ENCODE peak calls at places on chromosomes 16 and 17, in seven cellular contexts. Q is pancreas, U is body of pancreas, E is IMR-90, F is prostate gland, Z is SJSA1, X is mammary epithelial cell. H is an unnamed sample. For H3K4me1, the result is how much of the 10 kb centered on the place peaks cover.

GRCh38 chr16:31010539-31010938 is at the start of gene STX1B:
- DNase-seq in Q (peak), U (no peak), E (no peak), F (no peak), Z (no peak), X (no peak), H (no peak)

GRCh38 chr17:38870259-38871165 is 654 bp downstream of the LASP1 start:
- DNase-seq in Q (peak), U (peak), E (peak), F (peak), Z (peak), X (peak), H (peak)

GRCh38 chr17:38719284-38719942 is 10.7 kb upstream of the CISD3 start:
- DNase-seq in Q (peak), U (no peak), E (no peak), F (no peak), Z (no peak), X (no peak), H (no peak)

GRCh38 chr17:43810226-43810715 is 22.7 kb downstream of the MPP3 start:
- DNase-seq in Q (no peak), U (no peak), E (no peak), F (no peak), Z (no peak), X (no peak), H (no peak)

GRCh38 chr17:45857977-45858708 is 13.5 kb downstream of the SPPL2C start:
- DNase-seq in Q (no peak), U (peak), E (peak), F (no peak), Z (no peak), X (peak), H (no peak)

GRCh38 chr17:602436-602835 is 112.2 kb downstream of the VPS53 start:
- DNase-seq in Q (no peak), U (no peak), E (peak), F (no peak), Z (no peak), X (no peak), H (no peak)

GRCh38 chr16:85051710-85052082 is 24.1 kb downstream of the KIAA0513 start:
- DNase-seq in Q (no peak), U (no peak), E (no peak), F (no peak), Z (no peak), X (no peak), H (no peak)

GRCh38 chr16:66634527-66635196 is 30.2 kb downstream of the CMTM3 start:
- DNase-seq in Q (no peak), U (no peak), E (no peak), F (no peak), Z (no peak), X (no peak), H (no peak)

GRCh38 chr17:70081885-70082284 is 6.9 kb downstream of the KCNJ16 start:
- DNase-seq in Q (no peak), U (no peak), E (no peak), F (no peak), Z (no peak), X (peak), H (no peak)

GRCh38 chr16:4505356-4506153 is 29.4 kb downstream of the HMOX2 start:
- DNase-seq in Q (no peak), U (no peak), E (no peak), F (no peak), Z (no peak), X (no peak), H (peak)

GRCh38 chr17:1197379-1197778 is 17.6 kb upstream of the ABR start:
- DNase-seq in Q (peak), U (no peak), E (peak), F (no peak), Z (no peak), X (no peak), H (peak)

GRCh38 chr17:59783221-59784016 is 76.0 kb downstream of the VMP1 start:
- DNase-seq in Q (no peak), U (no peak), E (peak), F (no peak), Z (peak), X (peak), H (no peak)

GRCh38 chr16:78563905-78564304 is 464.5 kb downstream of the WWOX start:
- DNase-seq in Q (no peak), U (no peak), E (no peak), F (no peak), Z (no peak), X (peak), H (no peak)

GRCh38 chr17:65055280-65055707 is 1.2 kb downstream of the GNA13 start:
- DNase-seq in Q (no peak), U (no peak), E (no peak), F (no peak), Z (no peak), X (no peak), H (no peak)

GRCh38 chr16:69179255-69180010 is 7.5 kb upstream of the SNTB2 start:
- DNase-seq in Q (peak), U (peak), E (peak), F (peak), Z (no peak), X (peak), H (peak)

GRCh38 chr16:17647879-17648649 is 177.3 kb upstream of the XYLT1 start:
- DNase-seq in Q (no peak), U (no peak), E (no peak), F (no peak), Z (no peak), X (no peak), H (no peak)

GRCh38 chr17:77319211-77320031 is 178.7 kb downstream of the SEC14L1 start:
- DNase-seq in Q (peak), U (peak), E (peak), F (peak), Z (peak), X (peak), H (peak)

GRCh38 chr16:79902351-79902750 is 301.8 kb upstream of the MAF start:
- DNase-seq in Q (no peak), U (no peak), E (no peak), F (no peak), Z (no peak), X (no peak), H (no peak)

GRCh38 chr17:62033317-62033716 is 31.8 kb downstream of the MED13 start:
- DNase-seq in Q (no peak), U (no peak), E (no peak), F (no peak), Z (no peak), X (no peak), H (no peak)

GRCh38 chr16:15575293-15576049 is 67.5 kb downstream of the MARF1 start:
- DNase-seq in Q (no peak), U (no peak), E (no peak), F (no peak), Z (no peak), X (no peak), H (no peak)

GRCh38 chr17:55458287-55458900 is 36.8 kb upstream of the MMD start:
- DNase-seq in Q (no peak), U (no peak), E (no peak), F (no peak), Z (no peak), X (no peak), H (no peak)

GRCh38 chr16:69762843-69763556 is 868 bp downstream of the WWP2 start:
- DNase-seq in Q (no peak), U (peak), E (peak), F (no peak), Z (no peak), X (peak), H (no peak)

GRCh38 chr16:86362155-86362849 is 148.0 kb upstream of the FOXF1 start:
- DNase-seq in Q (no peak), U (no peak), E (no peak), F (no peak), Z (no peak), X (no peak), H (no peak)

GRCh38 chr16:53881371-53881770 is 177.4 kb downstream of the FTO start:
- DNase-seq in Q (no peak), U (no peak), E (peak), F (no peak), Z (no peak), X (peak), H (no peak)

GRCh38 chr16:56862776-56863175 is 2.2 kb upstream of the SLC12A3 start:
- DNase-seq in Q (no peak), U (no peak), E (no peak), F (no peak), Z (no peak), X (no peak), H (no peak)

GRCh38 chr17:12664894-12665262 is 812 bp upstream of the MYOCD start:
- DNase-seq in Q (no peak), U (no peak), E (no peak), F (no peak), Z (no peak), X (no peak), H (no peak)

DNA sequence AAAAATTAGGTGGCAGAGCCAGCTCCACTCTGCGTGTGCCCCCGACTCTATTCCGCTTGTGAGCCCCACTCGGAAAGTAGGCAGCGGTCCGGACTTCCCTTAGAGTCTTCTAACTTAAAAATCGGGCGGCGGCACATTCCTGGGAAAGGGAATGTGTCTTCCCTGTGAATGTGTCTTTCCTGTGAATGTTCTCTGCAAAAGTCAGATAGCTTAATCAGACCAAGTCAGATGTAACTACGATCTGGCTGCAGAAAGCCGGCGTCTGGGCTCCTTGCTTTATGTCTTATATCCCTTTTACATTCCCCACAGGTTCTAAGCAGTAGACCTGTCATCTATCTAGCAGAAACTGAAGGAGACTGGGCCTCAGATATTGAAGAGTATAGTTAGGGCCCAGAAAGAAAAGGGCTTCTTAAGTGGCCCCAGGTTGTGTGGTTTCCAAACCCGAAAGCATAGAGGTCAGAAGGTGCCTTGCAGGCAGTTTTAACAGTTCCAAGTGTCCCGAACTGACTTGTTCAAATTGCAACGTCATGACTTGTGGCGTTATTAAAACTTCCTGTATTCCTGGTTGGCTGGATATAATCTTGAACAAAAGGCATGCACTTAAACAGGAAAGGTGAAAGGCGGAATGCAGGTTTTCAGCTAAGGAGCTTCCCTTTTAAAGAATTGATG is 601 bp downstream of the PHKB start:
- DNase-seq in Q (no peak), U (peak), E (peak), F (peak), Z (peak), X (peak), H (peak)
- H3K4me1 ChIP-seq in Q (under half), U (under half), E (under half), F (under half), Z (under half), X (under half), H (under half)

GRCh38 chr17:51258756-51259573 is 884 bp downstream of the MBTD1 start:
- DNase-seq in Q (no peak), U (peak), E (no peak), F (peak), Z (no peak), X (peak), H (no peak)

GRCh38 chr17:51255673-51256072 is 4.2 kb downstream of the MBTD1 start:
- DNase-seq in Q (no peak), U (no peak), E (no peak), F (no peak), Z (no peak), X (no peak), H (no peak)

GRCh38 chr17:51256101-51256500 is 3.7 kb downstream of the MBTD1 start:
- DNase-seq in Q (no peak), U (no peak), E (no peak), F (no peak), Z (no peak), X (no peak), H (no peak)

GRCh38 chr17:51259574-51260236 is at the start of gene MBTD1:
- DNase-seq in Q (peak), U (peak), E (peak), F (peak), Z (peak), X (peak), H (peak)

GRCh38 chr17:51257150-51258081 is 2.4 kb downstream of the MBTD1 start:
- DNase-seq in Q (no peak), U (no peak), E (no peak), F (no peak), Z (no peak), X (no peak), H (no peak)
- H3K4me3 ChIP-seq in Q (no peak), U (no peak), E (no peak), F (no peak), Z (no peak), X (no peak), H (no peak)

GRCh38 chr17:58376472-58376921 is 24.5 kb upstream of the SUPT4H1 start:
- DNase-seq in Q (no peak), U (no peak), E (no peak), F (no peak), Z (no peak), X (no peak), H (no peak)

GRCh38 chr17:58375216-58375615 is 23.2 kb upstream of the SUPT4H1 start:
- DNase-seq in Q (no peak), U (no peak), E (no peak), F (no peak), Z (no peak), X (no peak), H (no peak)

GRCh38 chr17:58377661-58378060 is 25.7 kb upstream of the SUPT4H1 start:
- DNase-seq in Q (no peak), U (no peak), E (no peak), F (no peak), Z (no peak), X (no peak), H (no peak)

GRCh38 chr17:58375811-58376210 is 23.8 kb upstream of the SUPT4H1 start:
- DNase-seq in Q (no peak), U (no peak), E (no peak), F (no peak), Z (no peak), X (no peak), H (no peak)

DNA sequence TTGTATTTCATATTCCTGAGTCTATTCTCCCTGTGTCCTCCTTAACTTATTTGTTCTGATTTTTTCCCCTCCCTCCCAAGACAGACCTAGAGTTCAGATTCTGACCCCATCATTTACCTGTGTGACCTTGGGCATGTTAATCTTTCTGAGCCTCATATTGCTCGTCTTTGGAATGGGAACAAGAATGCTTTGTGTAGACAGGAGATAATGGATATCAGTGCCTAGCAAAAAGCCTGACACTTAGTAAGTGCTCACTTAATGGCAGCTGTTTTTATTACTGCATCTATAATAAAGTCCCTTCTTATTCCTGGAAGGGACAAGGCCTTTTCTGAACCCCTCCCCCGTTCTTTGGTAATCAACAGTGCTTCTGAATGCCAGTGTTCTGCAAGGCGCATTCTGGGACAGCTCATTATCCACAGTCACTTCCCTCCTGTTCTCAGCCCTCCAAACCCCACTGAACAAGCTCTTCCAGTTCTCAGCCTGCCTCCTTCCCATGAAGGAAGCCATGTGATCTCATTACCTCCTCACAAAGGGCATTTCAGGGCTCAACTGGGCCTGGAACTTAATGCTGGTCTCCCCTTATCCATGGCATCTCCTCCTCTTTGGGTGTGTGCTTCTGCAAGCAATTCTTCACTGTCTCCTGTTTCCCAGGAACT is 25.1 kb upstream of the SUPT4H1 start:
- DNase-seq in Q (no peak), U (peak), E (no peak), F (peak), Z (no peak), X (peak), H (peak)
- H3K4me1 ChIP-seq in Q (under half), U (under half), E (under half), F (under half), Z (under half), X (under half), H (under half)

DNA sequence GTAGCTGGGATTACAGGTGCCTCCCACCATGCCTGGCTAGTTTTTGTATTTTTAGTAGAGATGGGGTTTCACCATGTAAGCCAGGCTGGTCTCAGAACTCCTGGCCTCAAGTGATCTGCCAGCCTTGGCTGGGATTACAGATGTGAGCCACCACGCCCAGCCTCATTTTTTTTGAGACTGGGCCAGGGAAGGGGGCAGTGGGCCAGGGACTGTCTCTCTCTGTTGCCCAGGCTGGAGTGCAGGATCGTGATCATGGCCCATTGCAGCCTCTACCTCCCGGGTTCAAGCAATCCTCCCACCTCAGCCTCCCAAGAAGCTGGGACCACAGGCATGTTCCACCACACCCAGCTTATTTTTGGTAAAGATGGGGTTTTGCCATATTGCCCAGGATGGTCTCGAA is 16.0 kb downstream of the RSL1D1 start:
- DNase-seq in Q (no peak), U (no peak), E (no peak), F (no peak), Z (no peak), X (no peak), H (no peak)
- H3K4me3 ChIP-seq in Q (no peak), U (no peak), E (no peak), F (no peak), Z (no peak), X (no peak), H (no peak)